ENCODE peak calls at places on chromosomes 6 and 20, in ten cellular contexts. One of them, this sample, is unnamed.

GRCh38 chr20:46375771-46376170 is 30.6 kb downstream of the ELMO2 start:
- DNase-seq in AG09309: no peak
- DNase-seq in left ventricle myocardium inferior: no peak
- DNase-seq in cardiac fibroblast: peak; percentile 39
- DNase-seq in AG04450: no peak
- DNase-seq in SK-N-SH: no peak
- DNase-seq in fibroblast of lung: no peak
- DNase-seq in heart right ventricle: no peak
- DNase-seq in epithelial cell of esophagus: peak; percentile 65
- DNase-seq in neural progenitor cell: no peak
- DNase-seq in this sample: peak; percentile 14

GRCh38 chr6:96900873-96901272 is 3.2 kb upstream of the NDUFAF4 start:
- DNase-seq in AG09309: no peak
- DNase-seq in left ventricle myocardium inferior: no peak
- DNase-seq in cardiac fibroblast: no peak
- DNase-seq in AG04450: no peak
- DNase-seq in SK-N-SH: no peak
- DNase-seq in fibroblast of lung: no peak
- DNase-seq in heart right ventricle: no peak
- DNase-seq in epithelial cell of esophagus: no peak
- DNase-seq in neural progenitor cell: no peak
- DNase-seq in this sample: no peak

GRCh38 chr6:46491789-46492547 is 719 bp upstream of the RCAN2 start:
- DNase-seq in AG09309: no peak
- DNase-seq in left ventricle myocardium inferior: peak; percentile 57
- DNase-seq in cardiac fibroblast: no peak
- DNase-seq in AG04450: no peak
- DNase-seq in SK-N-SH: peak; percentile 63
- DNase-seq in fibroblast of lung: peak; percentile 18
- DNase-seq in heart right ventricle: peak; percentile 65
- DNase-seq in epithelial cell of esophagus: peak; percentile 24
- DNase-seq in neural progenitor cell: peak; percentile 80
- DNase-seq in this sample: peak; percentile 11

GRCh38 chr6:167129159-167129558 is 6.3 kb downstream of the CCR6 start:
- DNase-seq in AG09309: no peak
- DNase-seq in left ventricle myocardium inferior: no peak
- DNase-seq in cardiac fibroblast: no peak
- DNase-seq in AG04450: no peak
- DNase-seq in SK-N-SH: no peak
- DNase-seq in fibroblast of lung: no peak
- DNase-seq in heart right ventricle: no peak
- DNase-seq in epithelial cell of esophagus: no peak
- DNase-seq in neural progenitor cell: no peak
- DNase-seq in this sample: no peak

GRCh38 chr20:1844723-1845523 is 50.3 kb upstream of the SIRPA start:
- DNase-seq in AG09309: no peak
- DNase-seq in left ventricle myocardium inferior: peak; percentile 39
- DNase-seq in cardiac fibroblast: peak; percentile 89
- DNase-seq in AG04450: peak; percentile 93
- DNase-seq in SK-N-SH: peak; percentile 52
- DNase-seq in fibroblast of lung: peak; percentile 85
- DNase-seq in heart right ventricle: no peak
- DNase-seq in epithelial cell of esophagus: no peak
- DNase-seq in neural progenitor cell: no peak
- DNase-seq in this sample: peak; percentile 89

GRCh38 chr6:44264154-44265002 is 973 bp downstream of the NFKBIE start:
- DNase-seq in AG09309: no peak
- DNase-seq in left ventricle myocardium inferior: no peak
- DNase-seq in cardiac fibroblast: no peak
- DNase-seq in AG04450: no peak
- DNase-seq in SK-N-SH: peak; percentile 27
- DNase-seq in fibroblast of lung: no peak
- DNase-seq in heart right ventricle: peak; percentile 42
- DNase-seq in epithelial cell of esophagus: no peak
- DNase-seq in neural progenitor cell: no peak
- DNase-seq in this sample: no peak

GRCh38 chr6:75246386-75246785 is 2.8 kb upstream of the COX7A2 start:
- DNase-seq in AG09309: no peak
- DNase-seq in left ventricle myocardium inferior: no peak
- DNase-seq in cardiac fibroblast: no peak
- DNase-seq in AG04450: no peak
- DNase-seq in SK-N-SH: no peak
- DNase-seq in fibroblast of lung: no peak
- DNase-seq in heart right ventricle: no peak
- DNase-seq in epithelial cell of esophagus: no peak
- DNase-seq in neural progenitor cell: no peak
- DNase-seq in this sample: no peak

GRCh38 chr20:41701596-41702350 is 83.6 kb upstream of the CHD6 start:
- DNase-seq in AG09309: no peak
- DNase-seq in left ventricle myocardium inferior: no peak
- DNase-seq in cardiac fibroblast: no peak
- DNase-seq in AG04450: no peak
- DNase-seq in SK-N-SH: no peak
- DNase-seq in fibroblast of lung: no peak
- DNase-seq in heart right ventricle: no peak
- DNase-seq in epithelial cell of esophagus: peak; percentile 9
- DNase-seq in neural progenitor cell: peak; percentile 8
- DNase-seq in this sample: peak; percentile 26

GRCh38 chr6:56401477-56402070 is 154.2 kb upstream of the COL21A1 start:
- DNase-seq in AG09309: no peak
- DNase-seq in left ventricle myocardium inferior: no peak
- DNase-seq in cardiac fibroblast: no peak
- DNase-seq in AG04450: no peak
- DNase-seq in SK-N-SH: no peak
- DNase-seq in fibroblast of lung: no peak
- DNase-seq in heart right ventricle: no peak
- DNase-seq in epithelial cell of esophagus: no peak
- DNase-seq in neural progenitor cell: no peak
- DNase-seq in this sample: no peak

GRCh38 chr6:56399672-56400263 is 152.4 kb upstream of the COL21A1 start:
- DNase-seq in AG09309: no peak
- DNase-seq in left ventricle myocardium inferior: no peak
- DNase-seq in cardiac fibroblast: no peak
- DNase-seq in AG04450: no peak
- DNase-seq in SK-N-SH: no peak
- DNase-seq in fibroblast of lung: no peak
- DNase-seq in heart right ventricle: no peak
- DNase-seq in epithelial cell of esophagus: no peak
- DNase-seq in neural progenitor cell: no peak
- DNase-seq in this sample: no peak

GRCh38 chr6:56399250-56399671 is 151.9 kb upstream of the COL21A1 start:
- DNase-seq in AG09309: no peak
- DNase-seq in left ventricle myocardium inferior: no peak
- DNase-seq in cardiac fibroblast: peak; percentile 31
- DNase-seq in AG04450: no peak
- DNase-seq in SK-N-SH: no peak
- DNase-seq in fibroblast of lung: peak; percentile 19
- DNase-seq in heart right ventricle: no peak
- DNase-seq in epithelial cell of esophagus: no peak
- DNase-seq in neural progenitor cell: no peak
- DNase-seq in this sample: peak; percentile 39

GRCh38 chr6:56403663-56404200 is 156.4 kb upstream of the COL21A1 start:
- DNase-seq in AG09309: no peak
- DNase-seq in left ventricle myocardium inferior: no peak
- DNase-seq in cardiac fibroblast: no peak
- DNase-seq in AG04450: no peak
- DNase-seq in SK-N-SH: no peak
- DNase-seq in fibroblast of lung: no peak
- DNase-seq in heart right ventricle: no peak
- DNase-seq in epithelial cell of esophagus: no peak
- DNase-seq in neural progenitor cell: no peak
- DNase-seq in this sample: peak; percentile 39

DNA sequence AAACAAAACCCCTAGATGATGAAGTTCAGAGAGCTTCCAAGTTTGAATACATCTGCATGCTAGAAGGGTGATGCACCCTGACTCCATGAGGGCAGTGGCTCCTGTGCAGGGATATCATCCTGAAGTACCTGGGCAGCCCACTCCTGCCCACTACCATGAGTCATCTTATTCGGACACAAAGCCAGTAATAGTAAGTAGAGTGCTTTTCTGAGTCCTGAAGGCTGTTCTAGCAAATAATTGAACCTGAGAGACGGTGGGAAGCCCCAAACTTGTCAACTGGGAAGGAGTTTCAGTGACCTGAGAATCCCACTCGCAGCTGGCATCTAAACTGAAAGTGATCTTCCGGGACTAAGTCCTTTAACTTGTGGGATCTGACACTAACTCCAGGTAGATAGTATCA is 152.9 kb upstream of the COL21A1 start:
- DNase-seq in AG09309: no peak
- DNase-seq in left ventricle myocardium inferior: no peak
- DNase-seq in cardiac fibroblast: no peak
- DNase-seq in AG04450: no peak
- DNase-seq in SK-N-SH: no peak
- DNase-seq in fibroblast of lung: no peak
- DNase-seq in heart right ventricle: no peak
- DNase-seq in epithelial cell of esophagus: no peak
- DNase-seq in neural progenitor cell: no peak
- DNase-seq in this sample: no peak
- TF ChIP-seq CTCF in AG09309: no peak
- TF ChIP-seq CTCF in left ventricle myocardium inferior: no peak
- TF ChIP-seq CTCF in cardiac fibroblast: no peak
- TF ChIP-seq CTCF in AG04450: no peak
- TF ChIP-seq CTCF in SK-N-SH: no peak
- TF ChIP-seq CTCF in fibroblast of lung: no peak
- TF ChIP-seq CTCF in heart right ventricle: no peak
- TF ChIP-seq CTCF in epithelial cell of esophagus: no peak
- TF ChIP-seq CTCF in neural progenitor cell: no peak
- TF ChIP-seq CTCF in this sample: no peak

GRCh38 chr20:16491277-16491912 is 81.9 kb downstream of the KIF16B start:
- DNase-seq in AG09309: peak; percentile 27
- DNase-seq in left ventricle myocardium inferior: no peak
- DNase-seq in cardiac fibroblast: peak; percentile 41
- DNase-seq in AG04450: no peak
- DNase-seq in SK-N-SH: no peak
- DNase-seq in fibroblast of lung: peak; percentile 53
- DNase-seq in heart right ventricle: no peak
- DNase-seq in epithelial cell of esophagus: no peak
- DNase-seq in neural progenitor cell: no peak
- DNase-seq in this sample: peak; percentile 46

GRCh38 chr20:16493486-16493885 is 79.8 kb downstream of the KIF16B start:
- DNase-seq in AG09309: no peak
- DNase-seq in left ventricle myocardium inferior: no peak
- DNase-seq in cardiac fibroblast: no peak
- DNase-seq in AG04450: no peak
- DNase-seq in SK-N-SH: no peak
- DNase-seq in fibroblast of lung: no peak
- DNase-seq in heart right ventricle: no peak
- DNase-seq in epithelial cell of esophagus: no peak
- DNase-seq in neural progenitor cell: no peak
- DNase-seq in this sample: no peak

GRCh38 chr20:16486532-16486931 is 86.7 kb downstream of the KIF16B start:
- DNase-seq in AG09309: no peak
- DNase-seq in left ventricle myocardium inferior: no peak
- DNase-seq in cardiac fibroblast: no peak
- DNase-seq in AG04450: no peak
- DNase-seq in SK-N-SH: no peak
- DNase-seq in fibroblast of lung: no peak
- DNase-seq in heart right ventricle: no peak
- DNase-seq in epithelial cell of esophagus: no peak
- DNase-seq in neural progenitor cell: no peak
- DNase-seq in this sample: no peak

GRCh38 chr20:16488086-16488485 is 85.2 kb downstream of the KIF16B start:
- DNase-seq in AG09309: no peak
- DNase-seq in left ventricle myocardium inferior: no peak
- DNase-seq in cardiac fibroblast: no peak
- DNase-seq in AG04450: no peak
- DNase-seq in SK-N-SH: no peak
- DNase-seq in fibroblast of lung: no peak
- DNase-seq in heart right ventricle: no peak
- DNase-seq in epithelial cell of esophagus: no peak
- DNase-seq in neural progenitor cell: no peak
- DNase-seq in this sample: no peak

DNA sequence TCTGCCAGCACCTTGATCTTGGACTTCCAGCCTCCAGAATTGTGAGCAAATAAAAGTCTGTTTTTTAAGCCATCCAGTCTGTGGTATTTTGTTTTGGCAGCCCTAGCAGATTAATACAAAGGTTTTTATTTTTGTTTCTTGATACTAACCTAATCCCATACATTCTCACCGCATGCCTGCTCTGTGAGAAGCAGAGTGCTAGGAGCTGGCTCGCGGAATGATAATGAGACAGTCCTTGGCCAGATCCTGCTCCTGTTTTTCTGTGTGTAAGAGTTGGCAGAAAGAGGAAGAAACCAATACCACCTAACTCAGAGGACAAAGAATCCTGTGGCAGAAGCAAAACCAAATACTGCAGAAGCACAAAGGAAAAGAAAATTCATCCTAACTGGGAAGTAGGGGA is 82.6 kb downstream of the KIF16B start:
- DNase-seq in AG09309: no peak
- DNase-seq in left ventricle myocardium inferior: no peak
- DNase-seq in cardiac fibroblast: no peak
- DNase-seq in AG04450: no peak
- DNase-seq in SK-N-SH: no peak
- DNase-seq in fibroblast of lung: no peak
- DNase-seq in heart right ventricle: no peak
- DNase-seq in epithelial cell of esophagus: no peak
- DNase-seq in neural progenitor cell: no peak
- DNase-seq in this sample: no peak
- H3K4me3 ChIP-seq in AG09309: no peak overlapping the region
- H3K4me3 ChIP-seq in left ventricle myocardium inferior: no peak overlapping the region
- H3K4me3 ChIP-seq in cardiac fibroblast: no peak overlapping the region
- H3K4me3 ChIP-seq in AG04450: no peak overlapping the region
- H3K4me3 ChIP-seq in SK-N-SH: no peak overlapping the region
- H3K4me3 ChIP-seq in fibroblast of lung: no peak overlapping the region
- H3K4me3 ChIP-seq in heart right ventricle: no peak overlapping the region
- H3K4me3 ChIP-seq in epithelial cell of esophagus: no peak overlapping the region
- H3K4me3 ChIP-seq in neural progenitor cell: no peak overlapping the region
- H3K4me3 ChIP-seq in this sample: no peak overlapping the region

GRCh38 chr6:12232821-12233220 is 57.3 kb upstream of the EDN1 start:
- DNase-seq in AG09309: no peak
- DNase-seq in left ventricle myocardium inferior: no peak
- DNase-seq in cardiac fibroblast: no peak
- DNase-seq in AG04450: no peak
- DNase-seq in SK-N-SH: no peak
- DNase-seq in fibroblast of lung: no peak
- DNase-seq in heart right ventricle: no peak
- DNase-seq in epithelial cell of esophagus: no peak
- DNase-seq in neural progenitor cell: peak; percentile 67
- DNase-seq in this sample: no peak

GRCh38 chr6:12232339-12232738 is 57.8 kb upstream of the EDN1 start:
- DNase-seq in AG09309: peak; percentile 61
- DNase-seq in left ventricle myocardium inferior: no peak
- DNase-seq in cardiac fibroblast: peak; percentile 60
- DNase-seq in AG04450: no peak
- DNase-seq in SK-N-SH: no peak
- DNase-seq in fibroblast of lung: peak; percentile 39
- DNase-seq in heart right ventricle: no peak
- DNase-seq in epithelial cell of esophagus: no peak
- DNase-seq in neural progenitor cell: no peak
- DNase-seq in this sample: no peak

GRCh38 chr6:12230523-12230922 is 59.6 kb upstream of the EDN1 start:
- DNase-seq in AG09309: no peak
- DNase-seq in left ventricle myocardium inferior: no peak
- DNase-seq in cardiac fibroblast: no peak
- DNase-seq in AG04450: no peak
- DNase-seq in SK-N-SH: no peak
- DNase-seq in fibroblast of lung: no peak
- DNase-seq in heart right ventricle: no peak
- DNase-seq in epithelial cell of esophagus: no peak
- DNase-seq in neural progenitor cell: no peak
- DNase-seq in this sample: no peak

GRCh38 chr6:12238191-12238590 is 52.0 kb upstream of the EDN1 start:
- DNase-seq in AG09309: no peak
- DNase-seq in left ventricle myocardium inferior: no peak
- DNase-seq in cardiac fibroblast: no peak
- DNase-seq in AG04450: no peak
- DNase-seq in SK-N-SH: no peak
- DNase-seq in fibroblast of lung: no peak
- DNase-seq in heart right ventricle: no peak
- DNase-seq in epithelial cell of esophagus: no peak
- DNase-seq in neural progenitor cell: no peak
- DNase-seq in this sample: no peak

DNA sequence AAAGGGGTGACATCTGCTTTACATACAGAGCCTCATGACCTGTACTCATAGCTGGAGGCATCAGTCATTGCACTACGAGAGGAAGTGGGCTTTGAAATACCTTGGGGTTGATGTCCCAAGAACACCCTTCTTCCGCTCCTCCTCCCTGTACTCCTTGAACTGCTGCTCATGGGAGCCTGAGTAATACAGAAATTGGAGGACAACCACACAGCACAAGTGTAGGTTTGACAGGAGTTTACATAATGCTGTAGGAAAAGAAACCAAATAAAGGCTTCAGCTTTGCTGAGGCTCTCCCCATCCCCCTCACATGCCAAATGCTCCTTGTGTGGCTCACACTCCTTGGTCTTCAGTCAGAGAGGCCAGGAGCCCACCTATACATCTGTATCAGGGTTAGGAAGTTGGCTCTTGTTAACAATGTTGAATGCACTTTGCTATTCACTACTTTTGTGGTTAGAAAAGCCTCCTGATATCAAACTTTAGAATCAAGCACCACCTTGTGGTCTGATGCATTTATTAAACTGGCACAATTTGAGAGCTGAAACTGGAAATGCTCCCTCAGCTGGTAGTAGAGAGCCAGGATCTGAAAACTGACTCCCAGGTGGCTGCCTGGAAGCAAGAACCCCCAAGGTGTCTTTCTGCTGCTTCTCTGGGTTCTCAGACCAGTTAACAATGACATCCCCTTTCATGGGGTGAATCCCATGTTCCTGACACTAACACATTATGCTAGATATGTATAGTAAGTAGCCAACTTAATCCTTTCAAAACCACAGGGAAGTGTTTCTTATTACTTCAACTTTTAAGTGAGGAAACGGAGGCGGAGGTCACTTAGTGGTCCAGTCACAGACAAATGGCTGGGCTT is 56.2 kb upstream of the EDN1 start:
- DNase-seq in AG09309: peak; percentile 59
- DNase-seq in left ventricle myocardium inferior: no peak
- DNase-seq in cardiac fibroblast: peak; percentile 84
- DNase-seq in AG04450: peak; percentile 60
- DNase-seq in SK-N-SH: peak; percentile 52
- DNase-seq in fibroblast of lung: peak; percentile 86
- DNase-seq in heart right ventricle: no peak
- DNase-seq in epithelial cell of esophagus: peak; percentile 83
- DNase-seq in neural progenitor cell: peak; percentile 32
- DNase-seq in this sample: peak; percentile 88
- TF ChIP-seq CTCF in AG09309: peak; percentile 81
- TF ChIP-seq CTCF in left ventricle myocardium inferior: peak; percentile 83
- TF ChIP-seq CTCF in cardiac fibroblast: peak; percentile 80
- TF ChIP-seq CTCF in AG04450: peak; percentile 85
- TF ChIP-seq CTCF in SK-N-SH: peak; percentile 89
- TF ChIP-seq CTCF in fibroblast of lung: peak; percentile 91
- TF ChIP-seq CTCF in heart right ventricle: peak; percentile 69
- TF ChIP-seq CTCF in epithelial cell of esophagus: peak; percentile 87
- TF ChIP-seq CTCF in neural progenitor cell: peak; percentile 51
- TF ChIP-seq CTCF in this sample: peak; percentile 83

GRCh38 chr6:150199241-150199640 is 56.4 kb downstream of the PPP1R14C start:
- DNase-seq in AG09309: no peak
- DNase-seq in left ventricle myocardium inferior: no peak
- DNase-seq in cardiac fibroblast: no peak
- DNase-seq in AG04450: no peak
- DNase-seq in SK-N-SH: no peak
- DNase-seq in fibroblast of lung: no peak
- DNase-seq in heart right ventricle: no peak
- DNase-seq in epithelial cell of esophagus: no peak
- DNase-seq in neural progenitor cell: no peak
- DNase-seq in this sample: no peak
- H3K4me3 ChIP-seq in AG09309: no peak overlapping the region
- H3K4me3 ChIP-seq in left ventricle myocardium inferior: no peak overlapping the region
- H3K4me3 ChIP-seq in cardiac fibroblast: no peak overlapping the region
- H3K4me3 ChIP-seq in AG04450: no peak overlapping the region
- H3K4me3 ChIP-seq in SK-N-SH: no peak overlapping the region
- H3K4me3 ChIP-seq in fibroblast of lung: no peak overlapping the region
- H3K4me3 ChIP-seq in heart right ventricle: no peak overlapping the region
- H3K4me3 ChIP-seq in epithelial cell of esophagus: no peak overlapping the region
- H3K4me3 ChIP-seq in neural progenitor cell: no peak overlapping the region
- H3K4me3 ChIP-seq in this sample: no peak overlapping the region